ENCODE peak calls at places on chromosomes 7 and 10, in seven cellular contexts. D is uterus, Z is cardiac muscle cell, G is thoracic aorta, Y is hepatocyte, V is lung, A is neural progenitor cell. U is an unnamed sample.
A peak's percentile ranks its signal among the peaks of the same experiment; 100 is the strongest.

GRCh38 chr7:101898019-101898575 is 80.7 kb downstream of the CUX1 start:
- DNase-seq in D (no peak), Z (no peak), G (no peak), Y (no peak), V (no peak), A (no peak), U (no peak)

GRCh38 chr7:19146699-19147098 is 1.5 kb upstream of the FERD3L start:
- DNase-seq in D (no peak), Z (peak; percentile 60), G (no peak), Y (peak; percentile 54), V (no peak), A (peak; percentile 66), U (no peak)

GRCh38 chr10:127534074-127534473 is 15.0 kb upstream of the NPS start:
- DNase-seq in D (no peak), Z (no peak), G (no peak), Y (no peak), V (no peak), A (no peak), U (no peak)

GRCh38 chr7:140541176-140541512 is 61.8 kb upstream of the MKRN1 start:
- DNase-seq in D (no peak), Z (no peak), G (no peak), Y (no peak), V (no peak), A (no peak), U (no peak)

GRCh38 chr10:3783313-3783689 is 1.7 kb downstream of the KLF6 start:
- DNase-seq in D (peak; percentile 76), Z (peak; percentile 95), G (no peak), Y (peak; percentile 72), V (no peak), A (peak; percentile 73), U (peak; percentile 58)

GRCh38 chr10:93481931-93482834 is at the start of gene MYOF:
- DNase-seq in D (peak; percentile 75), Z (peak; percentile 90), G (no peak), Y (peak; percentile 87), V (peak; percentile 69), A (peak; percentile 72), U (peak; percentile 80)

GRCh38 chr10:26840938-26841732 is 19.6 kb downstream of the ABI1 start:
- DNase-seq in D (no peak), Z (peak; percentile 15), G (no peak), Y (no peak), V (no peak), A (no peak), U (no peak)

GRCh38 chr10:96719205-96719604 is 1.1 kb downstream of the PIK3AP1 start:
- DNase-seq in D (no peak), Z (no peak), G (no peak), Y (peak; percentile 24), V (no peak), A (no peak), U (no peak)

GRCh38 chr10:69160809-69161225 is 19.2 kb upstream of the SUPV3L1 start:
- DNase-seq in D (no peak), Z (no peak), G (no peak), Y (no peak), V (no peak), A (no peak), U (no peak)

DNA sequence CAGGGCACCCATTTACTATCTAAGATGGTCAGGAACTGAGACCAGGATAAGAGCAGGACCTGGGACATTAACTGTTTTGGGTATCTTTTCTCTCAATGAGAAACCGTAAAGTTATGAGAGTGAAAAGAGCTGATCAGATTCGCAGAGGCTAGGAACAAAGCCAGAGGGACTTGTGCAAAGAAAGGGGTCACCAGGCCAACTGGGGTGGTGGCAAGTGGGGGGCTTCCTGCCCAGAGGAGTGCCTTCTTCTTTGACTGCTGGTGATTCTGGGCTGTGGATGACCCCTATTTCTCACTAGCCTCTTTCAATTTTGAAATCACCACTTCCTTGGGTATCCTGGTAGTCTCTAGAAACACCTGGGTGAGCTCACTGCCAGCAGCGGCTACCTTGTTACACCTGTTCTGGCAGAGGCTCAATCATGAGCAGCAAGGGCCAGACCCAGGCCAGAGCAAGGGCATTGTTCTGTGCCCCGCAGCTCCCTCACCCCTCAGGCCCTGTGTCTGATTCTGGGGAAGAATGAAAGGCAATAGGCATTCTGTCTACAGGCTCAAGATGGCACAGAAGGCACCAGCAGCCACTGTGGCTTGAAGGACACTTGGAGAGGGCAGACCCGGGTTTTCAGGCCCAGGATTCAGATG is 999 bp downstream of the SFTPD start:
- DNase-seq in D (no peak), Z (no peak), G (no peak), Y (no peak), V (no peak), A (no peak), U (no peak)
- H3K27me3 ChIP-seq in D (no peaks in the 10 kb centered on the region), Z (no peaks in the 10 kb centered on the region), G (no peaks in the 10 kb centered on the region), Y (no peaks in the 10 kb centered on the region), V (no peaks in the 10 kb centered on the region), A (no peaks in the 10 kb centered on the region), U (no peaks in the 10 kb centered on the region)

GRCh38 chr7:129393255-129393654 is 41.0 kb upstream of the STRIP2 start:
- DNase-seq in D (no peak), Z (no peak), G (no peak), Y (no peak), V (no peak), A (no peak), U (no peak)

GRCh38 chr7:129394982-129395906 is 39.0 kb upstream of the STRIP2 start:
- DNase-seq in D (no peak), Z (no peak), G (no peak), Y (no peak), V (no peak), A (no peak), U (no peak)

GRCh38 chr7:129391546-129392211 is 42.6 kb upstream of the STRIP2 start:
- DNase-seq in D (no peak), Z (no peak), G (no peak), Y (no peak), V (no peak), A (no peak), U (no peak)

GRCh38 chr7:129390314-129390713 is 43.9 kb upstream of the STRIP2 start:
- DNase-seq in D (no peak), Z (no peak), G (no peak), Y (no peak), V (no peak), A (no peak), U (no peak)

GRCh38 chr7:129394101-129394500 is 40.1 kb upstream of the STRIP2 start:
- DNase-seq in D (no peak), Z (no peak), G (no peak), Y (no peak), V (no peak), A (no peak), U (no peak)
- H3K27me3 ChIP-seq in D (no peaks in the 10 kb centered on the region), Z (no peaks in the 10 kb centered on the region), G (no peaks in the 10 kb centered on the region), Y (no peaks in the 10 kb centered on the region), V (no peaks in the 10 kb centered on the region), A (no peaks in the 10 kb centered on the region), U (no peaks in the 10 kb centered on the region)

GRCh38 chr10:44944354-44944753 is 15.2 kb upstream of the RASSF4 start:
- DNase-seq in D (no peak), Z (no peak), G (no peak), Y (no peak), V (no peak), A (no peak), U (no peak)
- H3K27me3 ChIP-seq in D (no peaks in the 10 kb centered on the region), Z (no peaks in the 10 kb centered on the region), G (no peaks in the 10 kb centered on the region), Y (no peaks in the 10 kb centered on the region), V (no peaks in the 10 kb centered on the region), A (no peaks in the 10 kb centered on the region), U (no peaks in the 10 kb centered on the region)

DNA sequence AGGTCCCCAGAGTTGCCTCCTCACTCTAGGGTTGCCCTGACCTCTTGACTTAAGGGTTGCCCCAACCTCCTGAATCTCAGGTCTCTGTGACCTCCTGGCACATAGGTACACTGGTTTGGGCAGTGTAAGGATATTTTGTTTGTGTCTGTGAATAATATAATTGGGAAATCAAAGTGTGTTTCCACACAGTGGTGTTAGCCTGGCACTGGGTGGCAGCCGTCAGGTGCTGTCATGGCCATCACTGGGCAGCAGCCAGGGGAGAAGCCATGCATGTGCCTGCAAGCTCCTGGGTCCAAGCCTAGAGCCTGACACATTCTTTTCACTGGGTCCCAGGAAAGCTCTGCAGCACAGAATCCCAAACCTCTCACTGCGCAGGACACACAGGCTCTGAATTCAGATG is 3.6 kb upstream of the CCDC201 start:
- DNase-seq in D (no peak), Z (no peak), G (no peak), Y (no peak), V (no peak), A (no peak), U (no peak)
- H3K27me3 ChIP-seq in D (no peaks in the 10 kb centered on the region), Z (peaks cover 2% of the 10 kb centered on the region), G (no peaks in the 10 kb centered on the region), Y (no peaks in the 10 kb centered on the region), V (no peaks in the 10 kb centered on the region), A (no peaks in the 10 kb centered on the region), U (no peaks in the 10 kb centered on the region)

GRCh38 chr7:155509725-155510551 is 36.4 kb downstream of the CNPY1 start:
- DNase-seq in D (no peak), Z (no peak), G (no peak), Y (no peak), V (no peak), A (peak; percentile 90), U (no peak)
- H3K27me3 ChIP-seq in D (peaks cover 79% of the 10 kb centered on the region), Z (peaks cover 100% of the 10 kb centered on the region), G (peaks cover 20% of the 10 kb centered on the region), Y (peaks cover 96% of the 10 kb centered on the region), V (peaks cover 4% of the 10 kb centered on the region), A (peaks cover 100% of the 10 kb centered on the region), U (peaks cover 85% of the 10 kb centered on the region)